ENCODE peak calls at places on chromosome 6, in ten cellular contexts. K, L, F, R, C, N, Q, S, G and O are unnamed samples.

GRCh38 chr6:4192627-4193026 is 57.3 kb upstream of the ECI2 start:
- DNase-seq in K (no peak), L (no peak), F (no peak), R (no peak), C (no peak), N (no peak), Q (no peak), S (no peak), G (no peak), O (no peak)

GRCh38 chr6:73768630-73769029 is 72.6 kb downstream of the CD109 start:
- DNase-seq in K (no peak), L (no peak), F (no peak), R (no peak), C (no peak), N (no peak), Q (no peak), S (no peak), G (no peak), O (no peak)

GRCh38 chr6:98648211-98648914 is 186.0 kb upstream of the POU3F2 start:
- DNase-seq in K (no peak), L (no peak), F (no peak), R (no peak), C (no peak), N (no peak), Q (no peak), S (no peak), G (no peak), O (no peak)

GRCh38 chr6:37615564-37616340 is 81.9 kb downstream of the MDGA1 start:
- DNase-seq in K (no peak), L (peak; percentile 20), F (no peak), R (no peak), C (no peak), N (no peak), Q (no peak), S (no peak), G (no peak), O (no peak)

GRCh38 chr6:51199733-51200132 is 381.1 kb downstream of the TFAP2B start:
- DNase-seq in K (no peak), L (no peak), F (no peak), R (no peak), C (no peak), N (no peak), Q (no peak), S (no peak), G (no peak), O (no peak)

GRCh38 chr6:149904661-149905370 is 6.9 kb upstream of the RAET1E start:
- DNase-seq in K (no peak), L (no peak), F (no peak), R (peak; percentile 5), C (no peak), N (no peak), Q (no peak), S (no peak), G (no peak), O (no peak)

GRCh38 chr6:147167576-147168461 is 36.4 kb upstream of the STXBP5 start:
- DNase-seq in K (no peak), L (no peak), F (no peak), R (no peak), C (no peak), N (no peak), Q (no peak), S (no peak), G (no peak), O (no peak)

GRCh38 chr6:155341130-155341828 is 27.0 kb upstream of the TFB1M start:
- DNase-seq in K (no peak), L (peak; percentile 35), F (peak; percentile 35), R (no peak), C (peak; percentile 49), N (no peak), Q (no peak), S (no peak), G (no peak), O (no peak)

GRCh38 chr6:125014157-125014957 is 52.1 kb downstream of the RNF217 start:
- DNase-seq in K (no peak), L (peak; percentile 76), F (no peak), R (no peak), C (no peak), N (no peak), Q (no peak), S (peak; percentile 50), G (no peak), O (peak; percentile 64)

GRCh38 chr6:3561745-3562144 is 104.9 kb upstream of the SLC22A23 start:
- DNase-seq in K (no peak), L (peak; percentile 35), F (no peak), R (no peak), C (peak; percentile 20), N (no peak), Q (no peak), S (no peak), G (no peak), O (peak; percentile 26)

GRCh38 chr6:158661156-158661555 is 11.3 kb downstream of the SYTL3 start:
- DNase-seq in K (no peak), L (no peak), F (no peak), R (no peak), C (no peak), N (no peak), Q (no peak), S (no peak), G (no peak), O (no peak)

GRCh38 chr6:122712093-122712863 is 67.2 kb upstream of the FABP7 start:
- DNase-seq in K (no peak), L (no peak), F (no peak), R (no peak), C (no peak), N (no peak), Q (no peak), S (no peak), G (no peak), O (peak; percentile 69)

GRCh38 chr6:107594736-107595135 is 104.8 kb downstream of the SOBP start:
- DNase-seq in K (no peak), L (peak; percentile 51), F (no peak), R (no peak), C (no peak), N (no peak), Q (no peak), S (no peak), G (no peak), O (no peak)

GRCh38 chr6:45896783-45897441 is 118.7 kb downstream of the CLIC5 start:
- DNase-seq in K (no peak), L (peak; percentile 48), F (no peak), R (no peak), C (no peak), N (no peak), Q (no peak), S (peak; percentile 12), G (no peak), O (peak; percentile 69)

GRCh38 chr6:45892196-45892595 is 123.5 kb downstream of the CLIC5 start:
- DNase-seq in K (no peak), L (no peak), F (no peak), R (no peak), C (no peak), N (no peak), Q (no peak), S (no peak), G (no peak), O (no peak)

GRCh38 chr6:45892696-45893095 is 123.0 kb downstream of the CLIC5 start:
- DNase-seq in K (no peak), L (no peak), F (no peak), R (no peak), C (no peak), N (no peak), Q (no peak), S (no peak), G (no peak), O (no peak)

GRCh38 chr6:45898941-45899682 is 116.5 kb downstream of the CLIC5 start:
- DNase-seq in K (no peak), L (no peak), F (no peak), R (no peak), C (no peak), N (no peak), Q (no peak), S (no peak), G (no peak), O (no peak)

DNA sequence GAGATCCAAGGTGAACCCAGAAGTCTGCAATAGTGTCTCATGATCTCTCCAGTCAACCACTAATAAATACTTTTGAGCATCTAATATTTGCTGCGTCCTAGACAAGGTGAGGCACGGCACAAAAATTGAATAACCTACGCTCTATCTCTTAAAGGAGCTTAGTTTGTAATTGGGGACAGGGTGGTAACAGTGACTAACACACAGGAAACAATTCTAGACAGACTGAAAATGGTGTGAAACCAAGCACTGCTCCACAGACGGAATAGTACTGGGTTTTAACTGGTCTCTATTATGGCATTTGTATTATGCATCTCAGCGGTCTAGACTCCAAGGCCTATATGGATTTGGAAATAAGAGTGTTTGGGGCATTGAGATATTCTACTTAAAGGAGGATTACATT is 120.1 kb downstream of the CLIC5 start:
- DNase-seq in K (no peak), L (no peak), F (no peak), R (no peak), C (no peak), N (no peak), Q (no peak), S (no peak), G (no peak), O (no peak)
- H3K4me3 ChIP-seq in K (no peak overlapping the region), L (no peak overlapping the region), F (no peak overlapping the region), R (no peak overlapping the region), C (no peak overlapping the region), N (no peak overlapping the region), Q (no peak overlapping the region), S (no peak overlapping the region), G (no peak overlapping the region), O (no peak overlapping the region)

DNA sequence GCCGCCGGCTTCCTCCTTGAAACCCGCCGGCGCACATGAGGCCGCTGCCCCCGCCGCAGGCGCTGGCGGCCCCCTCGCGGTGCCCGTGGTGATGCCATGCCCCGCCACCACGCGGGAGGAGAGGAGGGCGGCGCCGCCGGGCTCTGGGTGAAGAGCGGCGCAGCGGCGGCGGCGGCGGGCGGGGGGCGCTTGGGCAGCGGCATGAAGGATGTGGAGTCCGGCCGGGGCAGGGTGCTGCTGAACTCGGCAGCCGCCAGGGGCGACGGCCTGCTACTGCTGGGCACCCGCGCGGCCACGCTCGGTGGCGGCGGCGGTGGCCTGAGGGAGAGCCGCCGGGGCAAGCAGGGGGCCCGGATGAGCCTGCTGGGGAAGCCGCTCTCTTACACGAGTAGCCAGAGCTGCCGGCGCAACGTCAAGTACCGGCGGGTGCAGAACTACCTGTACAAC is 253 bp downstream of the KCNQ5 start:
- DNase-seq in K (no peak), L (peak; percentile 49), F (peak; percentile 76), R (no peak), C (no peak), N (peak; percentile 51), Q (peak; percentile 10), S (no peak), G (peak; percentile 35), O (no peak)
- H3K4me3 ChIP-seq in K (peak overlapping the region; percentile 45), L (peak overlapping the region; percentile 69), F (peak overlapping the region; percentile 60), R (peak overlapping the region; percentile 46), C (no peak overlapping the region), N (peak overlapping the region; percentile 82), Q (peak overlapping the region; percentile 18), S (peak overlapping the region; percentile 69), G (peak overlapping the region; percentile 74), O (peak overlapping the region; percentile 65)

GRCh38 chr6:110816677-110817076 is 1.4 kb upstream of the CDK19 start:
- DNase-seq in K (no peak), L (no peak), F (peak; percentile 23), R (peak; percentile 28), C (no peak), N (no peak), Q (no peak), S (no peak), G (no peak), O (no peak)
- H3K4me3 ChIP-seq in K (peak overlapping the region; percentile 77), L (no peak overlapping the region), F (no peak overlapping the region), R (no peak overlapping the region), C (peak overlapping the region; percentile 92), N (no peak overlapping the region), Q (no peak overlapping the region), S (no peak overlapping the region), G (no peak overlapping the region), O (no peak overlapping the region)

GRCh38 chr6:43910149-43910637 is 140.2 kb downstream of the VEGFA start:
- DNase-seq in K (no peak), L (no peak), F (no peak), R (no peak), C (no peak), N (no peak), Q (no peak), S (no peak), G (no peak), O (no peak)
- H3K4me3 ChIP-seq in K (no peak overlapping the region), L (no peak overlapping the region), F (no peak overlapping the region), R (no peak overlapping the region), C (no peak overlapping the region), N (no peak overlapping the region), Q (no peak overlapping the region), S (no peak overlapping the region), G (no peak overlapping the region), O (no peak overlapping the region)